ENCODE peak calls at places on chromosomes 6 and 20, in six cellular contexts. T, C, G, M, K and V are unnamed samples.

GRCh38 chr6:39610229-39610628 is 115.0 kb downstream of the KIF6 start:
- DNase-seq in T (no peak), G (no peak), M (no peak), K (no peak), C (no peak), V (no peak)

GRCh38 chr6:32947552-32948465 is 5.1 kb downstream of the HLA-DMA start:
- DNase-seq in G (no peak), T (no peak), M (peak; percentile 31), C (peak; percentile 70), K (peak; percentile 7), V (no peak)

GRCh38 chr6:5333653-5334052 is 72.3 kb downstream of the FARS2 start:
- DNase-seq in K (no peak), C (peak; percentile 9), G (peak; percentile 42), T (no peak), M (peak; percentile 74), V (no peak)

GRCh38 chr6:113313841-113314240 is 543.3 kb upstream of the MARCKS start:
- DNase-seq in K (no peak), T (no peak), G (no peak), M (no peak), C (no peak), V (no peak)

GRCh38 chr20:21183722-21184121 is 57.8 kb downstream of the KIZ start:
- DNase-seq in T (no peak), K (no peak), C (peak; percentile 40), G (no peak), M (peak; percentile 60), V (no peak)

GRCh38 chr6:30828027-30828962 is 56.0 kb upstream of the DDR1 start:
- DNase-seq in M (peak; percentile 92), G (peak; percentile 75), C (peak; percentile 89), T (peak; percentile 26), K (peak; percentile 9), V (peak; percentile 62)

GRCh38 chr6:98487612-98488011 is 346.8 kb upstream of the POU3F2 start:
- DNase-seq in T (no peak), M (no peak), G (no peak), C (no peak), K (peak; percentile 35), V (no peak)

GRCh38 chr6:7108196-7108963 is 619 bp downstream of the RREB1 start:
- DNase-seq in M (peak; percentile 72), T (no peak), C (peak; percentile 66), K (no peak), G (no peak), V (peak; percentile 57)

GRCh38 chr20:21214431-21214830 is 88.5 kb downstream of the KIZ start:
- DNase-seq in C (no peak), M (no peak), G (no peak), T (no peak), K (no peak), V (no peak)

GRCh38 chr6:28446818-28447511 is 3.7 kb upstream of the ZSCAN23 start:
- DNase-seq in G (no peak), C (peak; percentile 32), K (no peak), T (no peak), M (no peak), V (no peak)

GRCh38 chr6:95387845-95388244 is 189.5 kb upstream of the MANEA start:
- DNase-seq in K (no peak), C (no peak), T (no peak), G (no peak), M (no peak), V (no peak)

GRCh38 chr6:7732219-7732618 is 6.3 kb downstream of the BMP6 start:
- DNase-seq in G (no peak), C (no peak), M (no peak), T (no peak), K (no peak), V (no peak)

GRCh38 chr20:62436692-62437091 is 9.4 kb upstream of the RBBP8NL start:
- DNase-seq in T (no peak), C (no peak), M (no peak), G (no peak), K (no peak), V (no peak)